ENCODE peak calls at places on chromosome 12, in four cellular contexts. T, N, I and E are unnamed samples.

GRCh38 chr12:15770581-15770980 is 18.6 kb downstream of the EPS8 start:
- DNase-seq in T (peak; percentile 23), N (no peak), I (no peak), E (no peak)

GRCh38 chr12:104055686-104056388 is 5.8 kb upstream of the GLT8D2 start:
- DNase-seq in T (peak; percentile 84), N (no peak), I (peak; percentile 42), E (no peak)

GRCh38 chr12:111405856-111406473 is at the start of gene SH2B3:
- DNase-seq in T (peak; percentile 51), N (peak; percentile 62), I (peak; percentile 54), E (no peak)

GRCh38 chr12:98352218-98352811 is 163.1 kb upstream of the TMPO start:
- DNase-seq in T (peak; percentile 72), N (peak; percentile 75), I (peak; percentile 87), E (no peak)

GRCh38 chr12:58502857-58503256 is 417.4 kb downstream of the LRIG3 start:
- DNase-seq in T (no peak), N (no peak), I (no peak), E (no peak)

GRCh38 chr12:65495233-65495632 is 216.8 kb downstream of the MSRB3 start:
- DNase-seq in T (peak; percentile 38), N (peak; percentile 6), I (peak; percentile 77), E (no peak)

GRCh38 chr12:28794796-28795195 is 354.3 kb upstream of the FAR2 start:
- DNase-seq in T (no peak), N (no peak), I (no peak), E (no peak)

GRCh38 chr12:11814362-11814761 is 164.9 kb downstream of the ETV6 start:
- DNase-seq in T (peak; percentile 56), N (no peak), I (peak; percentile 74), E (no peak)

GRCh38 chr12:69117566-69118266 is 121.7 kb upstream of the CPSF6 start:
- DNase-seq in T (no peak), N (no peak), I (no peak), E (no peak)

GRCh38 chr12:69732088-69732487 is 6.6 kb upstream of the RAB3IP start:
- DNase-seq in T (peak; percentile 5), N (no peak), I (peak; percentile 33), E (no peak)

GRCh38 chr12:68378859-68379628 is 46.9 kb upstream of the MDM1 start:
- DNase-seq in T (peak; percentile 75), N (no peak), I (no peak), E (no peak)

GRCh38 chr12:113971392-113971791 is 5.3 kb upstream of the RBM19 start:
- DNase-seq in T (no peak), N (no peak), I (no peak), E (no peak)

GRCh38 chr12:5433840-5434646 is 2.1 kb downstream of the NTF3 start:
- DNase-seq in T (no peak), N (no peak), I (no peak), E (no peak)

GRCh38 chr12:92055877-92056276 is 89.8 kb downstream of the BTG1 start:
- DNase-seq in T (no peak), N (no peak), I (no peak), E (no peak)

GRCh38 chr12:19833775-19834501 is 394.6 kb downstream of the AEBP2 start:
- DNase-seq in T (peak; percentile 96), N (no peak), I (peak; percentile 82), E (no peak)

GRCh38 chr12:79174656-79175055 is 310.1 kb downstream of the SYT1 start:
- DNase-seq in T (peak; percentile 88), N (peak; percentile 6), I (peak; percentile 74), E (no peak)

GRCh38 chr12:12387521-12387920 is 30.6 kb downstream of the BORCS5 start:
- DNase-seq in T (peak; percentile 73), N (no peak), I (peak; percentile 83), E (no peak)

GRCh38 chr12:86550222-86551145 is 294.3 kb upstream of the MGAT4C start:
- DNase-seq in T (no peak), N (no peak), I (no peak), E (no peak)

GRCh38 chr12:91139981-91140659 is 28.8 kb upstream of the LUM start:
- DNase-seq in T (peak; percentile 97), N (no peak), I (peak; percentile 94), E (no peak)

DNA sequence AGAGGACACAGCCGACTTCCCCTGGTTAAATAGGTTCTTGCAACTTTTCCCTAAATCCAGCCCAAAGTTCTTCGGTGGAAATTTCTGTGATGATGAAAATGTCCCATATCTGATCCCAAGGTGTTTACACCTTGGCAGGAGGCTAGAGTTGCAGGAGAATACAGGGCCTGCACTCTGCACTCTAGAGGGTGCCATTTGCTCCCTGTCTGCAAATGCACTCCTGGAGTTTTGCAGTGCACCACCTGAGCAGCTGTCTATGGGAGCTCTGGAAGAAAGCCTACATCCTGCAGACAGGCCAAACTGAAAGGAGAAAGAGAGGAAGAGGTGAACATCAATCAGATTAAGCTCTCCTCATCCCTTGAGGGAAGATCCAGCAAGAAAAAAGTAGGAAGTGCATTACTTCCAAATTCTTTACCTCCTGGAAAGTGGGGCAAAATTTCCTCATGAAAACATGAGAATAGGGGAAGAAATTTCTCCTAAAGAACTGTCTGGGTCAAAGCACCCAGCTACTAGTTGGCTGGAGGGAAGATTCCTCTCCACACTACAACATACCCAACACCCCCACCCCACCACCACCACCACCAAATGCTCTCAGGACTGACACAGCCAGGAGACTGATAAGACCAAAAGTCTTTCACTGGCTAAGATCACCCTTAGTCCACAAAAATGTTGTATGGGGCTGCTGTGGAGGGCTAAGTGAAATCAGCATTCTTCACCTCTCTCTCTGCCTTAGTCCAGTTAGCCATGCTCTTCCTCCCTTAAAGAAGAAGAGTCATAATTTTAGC is 106.4 kb downstream of the NUAK1 start:
- DNase-seq in T (peak; percentile 57), N (no peak), I (no peak), E (no peak)
- TF ChIP-seq CTCF in T (no peak), N (peak; percentile 52), I (no peak), E (no peak)

GRCh38 chr12:123938679-123939480 is 33.8 kb downstream of the CCDC92 start:
- DNase-seq in T (no peak), N (peak; percentile 18), I (peak; percentile 6), E (peak; percentile 52)
- TF ChIP-seq CTCF in T (peak; percentile 36), N (peak; percentile 22), I (peak; percentile 43), E (peak; percentile 25)

GRCh38 chr12:121579981-121580868 is 598 bp downstream of the KDM2B start:
- DNase-seq in T (peak; percentile 54), N (peak; percentile 58), I (peak; percentile 55), E (peak; percentile 76)

GRCh38 chr12:121580959-121581680 is at the start of gene KDM2B:
- DNase-seq in T (peak; percentile 64), N (no peak), I (peak; percentile 61), E (no peak)

GRCh38 chr12:121582583-121583333 is 1.9 kb upstream of the KDM2B start:
- DNase-seq in T (peak; percentile 45), N (no peak), I (no peak), E (no peak)

GRCh38 chr12:121579190-121579791 is 1.5 kb downstream of the KDM2B start:
- DNase-seq in T (no peak), N (no peak), I (no peak), E (peak; percentile 47)

GRCh38 chr12:121581681-121582439 is 1.0 kb upstream of the KDM2B start:
- DNase-seq in T (peak; percentile 71), N (no peak), I (peak; percentile 71), E (no peak)
- TF ChIP-seq CTCF in T (no peak), N (no peak), I (no peak), E (no peak)

GRCh38 chr12:75622492-75622891 is 111.1 kb upstream of the KRR1 start:
- DNase-seq in T (no peak), N (no peak), I (no peak), E (no peak)

GRCh38 chr12:75628916-75629315 is 117.5 kb upstream of the KRR1 start:
- DNase-seq in T (no peak), N (no peak), I (no peak), E (no peak)

GRCh38 chr12:75628511-75628910 is 117.1 kb upstream of the KRR1 start:
- DNase-seq in T (no peak), N (no peak), I (no peak), E (no peak)

GRCh38 chr12:75623631-75624118 is 112.3 kb upstream of the KRR1 start:
- DNase-seq in T (peak; percentile 36), N (peak; percentile 35), I (peak; percentile 70), E (no peak)
- TF ChIP-seq CTCF in T (no peak), N (peak; percentile 50), I (peak; percentile 35), E (no peak)